ENCODE peak calls at places on chromosomes 4 and X, in seven cellular contexts. Y is NCI-H1105; Q is GF-D8; X is NCI-H1092; A is neural crest cell; J is stimulated activated CD4-positive, alpha-beta T cell treated with anti-CD3 and anti-CD28 coated beads, TNF-alpha, amount 100 ng/mL, for 48 hours; K is activated T-cell treated with anti-CD3 and anti-CD28 coated beads for 1 hour. L is an unnamed sample.

GRCh38 chr4:48898733-48899431 is 7.7 kb downstream of the OCIAD2 start:
- DNase-seq in K (no peak), Y (no peak), Q (peak), J (no peak), X (no peak), A (no peak), L (no peak)

GRCh38 chrX:130118396-130118795 is 8.1 kb upstream of the ELF4 start:
- DNase-seq in J (no peak), Q (no peak), X (no peak), Y (no peak), K (no peak), A (no peak), L (no peak)

GRCh38 chrX:153493085-153493484 is 1.7 kb upstream of the BGN start:
- DNase-seq in Q (no peak), Y (no peak), X (no peak), A (no peak), J (no peak), K (no peak), L (no peak)

GRCh38 chr4:152044341-152044740 is 283.5 kb upstream of the GATB start:
- DNase-seq in Q (no peak), X (no peak), K (no peak), A (no peak), Y (no peak), J (no peak), L (no peak)

GRCh38 chr4:97252615-97253154 is 890.6 kb downstream of the STPG2 start:
- DNase-seq in A (no peak), Q (no peak), K (no peak), Y (no peak), X (no peak), J (no peak), L (no peak)

GRCh38 chrX:101057095-101057714 is 5.3 kb upstream of the TRMT2B start:
- DNase-seq in K (no peak), A (no peak), Y (no peak), Q (peak), X (no peak), J (no peak), L (peak)

GRCh38 chr4:1574601-1575417 is 109.3 kb downstream of the FAM53A start:
- DNase-seq in X (no peak), Y (no peak), Q (no peak), K (no peak), J (no peak), A (no peak), L (no peak)

GRCh38 chrX:154417157-154417556 is 5.8 kb downstream of the TAFAZZIN start:
- DNase-seq in Q (no peak), K (no peak), X (peak), J (no peak), A (no peak), Y (peak), L (no peak)

GRCh38 chrX:63506320-63506719 is 155.2 kb upstream of the SPIN4 start:
- DNase-seq in X (peak), K (no peak), Q (no peak), A (no peak), Y (no peak), J (no peak), L (no peak)

GRCh38 chr4:145340071-145340695 is 141.5 kb upstream of the SMAD1 start:
- DNase-seq in Q (no peak), K (no peak), Y (no peak), X (no peak), J (no peak), A (no peak), L (no peak)

GRCh38 chr4:57102050-57102564 is 8.1 kb downstream of the IGFBP7 start:
- DNase-seq in Q (no peak), X (no peak), A (no peak), Y (no peak), J (no peak), K (no peak), L (no peak)

GRCh38 chr4:19381068-19381467 is 870.6 kb upstream of the SLIT2 start:
- DNase-seq in K (no peak), J (no peak), Y (no peak), Q (no peak), X (no peak), A (no peak), L (no peak)

GRCh38 chr4:8586246-8586645 is 6.1 kb downstream of the GPR78 start:
- DNase-seq in J (no peak), X (no peak), K (no peak), Y (no peak), Q (no peak), A (no peak), L (no peak)

GRCh38 chr4:185532327-185532726 is 3.0 kb downstream of the PDLIM3 start:
- DNase-seq in J (no peak), Y (no peak), A (no peak), K (no peak), X (no peak), Q (no peak), L (no peak)

L was measured in GM18507.